ENCODE peak calls at places on chromosome 3, in nine cellular contexts. X, D, W, P, Y, C, N, Z and F are unnamed samples. For H3K9me3, the result is how much of the 10 kb centered on the place peaks cover.

GRCh38 chr3:115120597-115120996 is 26.5 kb downstream of the ZBTB20 start:
- DNase-seq in N (no peak), C (no peak), P (no peak), D (no peak), W (no peak), Y (no peak), X (no peak), Z (no peak), F (no peak)

GRCh38 chr3:185149591-185149990 is 3.3 kb downstream of the C3orf70 start:
- DNase-seq in W (no peak), X (no peak), Z (no peak), Y (no peak), P (no peak), N (no peak), D (no peak), C (no peak), F (no peak)

GRCh38 chr3:11245827-11246662 is 26.2 kb upstream of the ATG7 start:
- DNase-seq in P (no peak), N (no peak), C (no peak), X (no peak), W (peak), Y (no peak), D (no peak), Z (no peak), F (no peak)

GRCh38 chr3:134242649-134243637 is 7.7 kb downstream of the RYK start:
- DNase-seq in D (no peak), Y (no peak), X (no peak), N (no peak), P (no peak), W (peak), C (peak), Z (no peak), F (no peak)

GRCh38 chr3:192275741-192276355 is 451.5 kb downstream of the FGF12 start:
- DNase-seq in Z (no peak), X (no peak), C (no peak), Y (no peak), P (no peak), N (no peak), W (no peak), D (no peak), F (no peak)

GRCh38 chr3:29822051-29822450 is 541.2 kb downstream of the RBMS3 start:
- DNase-seq in W (peak), Z (no peak), Y (no peak), P (no peak), N (no peak), X (no peak), C (no peak), D (no peak), F (no peak)

GRCh38 chr3:115071611-115072010 is 75.5 kb downstream of the ZBTB20 start:
- DNase-seq in P (no peak), W (peak), X (no peak), C (no peak), Z (no peak), Y (no peak), N (no peak), D (no peak), F (no peak)

GRCh38 chr3:116423945-116424344 is 21.3 kb downstream of the LSAMP start:
- DNase-seq in Y (no peak), N (no peak), Z (no peak), P (no peak), W (no peak), X (no peak), D (no peak), C (no peak), F (no peak)

GRCh38 chr3:159548675-159549335 is 439.8 kb upstream of the IL12A start:
- DNase-seq in W (peak), D (no peak), Z (no peak), Y (no peak), X (no peak), N (no peak), C (no peak), P (no peak), F (no peak)

GRCh38 chr3:195076981-195077610 is 193.9 kb downstream of the XXYLT1 start:
- DNase-seq in Z (no peak), C (no peak), Y (no peak), D (no peak), N (no peak), X (no peak), P (no peak), W (no peak), F (peak)

GRCh38 chr3:106769045-106769444 is 608.2 kb upstream of the CCDC54 start:
- DNase-seq in Y (no peak), P (no peak), Z (no peak), W (no peak), C (no peak), D (no peak), X (no peak), N (no peak), F (no peak)
- H3K9me3 ChIP-seq in Y (under half), P (under half), Z (under half), W (under half), C (under half), D (under half), X (under half), N (under half), F (under half)

GRCh38 chr3:98115717-98116116 is 14.8 kb upstream of the OR5H1 start:
- DNase-seq in P (no peak), X (no peak), N (no peak), D (no peak), Z (no peak), W (no peak), Y (no peak), C (no peak), F (no peak)

GRCh38 chr3:98110191-98110908 is 20.2 kb upstream of the OR5H1 start:
- DNase-seq in Z (no peak), N (no peak), W (no peak), X (no peak), D (no peak), Y (no peak), P (no peak), C (no peak), F (no peak)

GRCh38 chr3:98114264-98114663 is 16.3 kb upstream of the OR5H1 start:
- DNase-seq in P (no peak), C (peak), X (no peak), W (no peak), Y (no peak), N (no peak), Z (no peak), D (no peak), F (no peak)

GRCh38 chr3:98108162-98108561 is 21.2 kb downstream of the OR5AC2 start:
- DNase-seq in Z (no peak), N (no peak), P (no peak), Y (no peak), D (no peak), C (no peak), X (no peak), W (no peak), F (no peak)

GRCh38 chr3:98109789-98110188 is 20.7 kb upstream of the OR5H1 start:
- DNase-seq in D (no peak), N (no peak), Z (no peak), W (no peak), X (no peak), C (no peak), P (no peak), Y (no peak), F (no peak)
- H3K9me3 ChIP-seq in D (under half), N (under half), Z (under half), W (under half), X (under half), C (under half), P (under half), Y (half or more), F (half or more)

GRCh38 chr3:37709946-37710345 is 151.7 kb upstream of the CTDSPL start:
- DNase-seq in P (peak), D (no peak), Y (no peak), X (no peak), C (no peak), Z (no peak), W (no peak), N (no peak), F (no peak)
- H3K9me3 ChIP-seq in P (under half), D (under half), Y (under half), X (under half), C (under half), Z (under half), W (under half), N (under half), F (under half)

GRCh38 chr3:31091748-31092147 is 197.3 kb upstream of the GADL1 start:
- DNase-seq in W (no peak), N (no peak), Y (no peak), C (no peak), P (no peak), Z (no peak), X (no peak), D (no peak), F (no peak)

GRCh38 chr3:31093608-31093990 is 199.1 kb upstream of the GADL1 start:
- DNase-seq in Y (no peak), N (no peak), Z (no peak), D (no peak), X (no peak), C (no peak), W (no peak), P (no peak), F (no peak)

GRCh38 chr3:31092748-31093607 is 198.5 kb upstream of the GADL1 start:
- DNase-seq in W (no peak), Y (no peak), P (no peak), X (no peak), Z (no peak), N (no peak), D (no peak), C (no peak), F (no peak)

GRCh38 chr3:31095254-31095653 is 200.8 kb upstream of the GADL1 start:
- DNase-seq in X (no peak), N (no peak), D (no peak), W (no peak), Z (no peak), Y (no peak), C (no peak), P (no peak), F (no peak)

DNA sequence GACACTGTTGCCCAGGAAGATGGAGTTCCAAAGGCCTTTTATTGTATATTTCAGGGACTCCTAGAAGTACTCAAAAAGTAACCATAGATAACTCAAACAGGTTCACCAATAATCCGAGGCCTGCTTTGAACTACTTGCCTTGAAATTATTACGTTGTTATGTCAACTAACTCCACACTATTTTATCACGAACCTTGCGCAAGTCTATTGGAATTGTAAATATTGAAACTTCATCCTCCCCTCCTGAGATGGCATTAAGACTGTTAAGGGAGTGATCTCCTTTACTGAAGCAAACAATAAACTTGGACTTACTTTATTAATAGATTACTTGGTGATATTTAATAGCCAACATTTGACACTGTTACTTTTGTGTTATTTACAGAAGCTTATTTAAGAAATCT is 199.6 kb upstream of the GADL1 start:
- DNase-seq in Z (no peak), Y (no peak), P (no peak), C (peak), W (no peak), N (no peak), D (no peak), X (no peak), F (no peak)
- H3K9me3 ChIP-seq in Z (under half), Y (under half), P (under half), C (under half), W (under half), N (under half), D (under half), X (under half), F (under half)

DNA sequence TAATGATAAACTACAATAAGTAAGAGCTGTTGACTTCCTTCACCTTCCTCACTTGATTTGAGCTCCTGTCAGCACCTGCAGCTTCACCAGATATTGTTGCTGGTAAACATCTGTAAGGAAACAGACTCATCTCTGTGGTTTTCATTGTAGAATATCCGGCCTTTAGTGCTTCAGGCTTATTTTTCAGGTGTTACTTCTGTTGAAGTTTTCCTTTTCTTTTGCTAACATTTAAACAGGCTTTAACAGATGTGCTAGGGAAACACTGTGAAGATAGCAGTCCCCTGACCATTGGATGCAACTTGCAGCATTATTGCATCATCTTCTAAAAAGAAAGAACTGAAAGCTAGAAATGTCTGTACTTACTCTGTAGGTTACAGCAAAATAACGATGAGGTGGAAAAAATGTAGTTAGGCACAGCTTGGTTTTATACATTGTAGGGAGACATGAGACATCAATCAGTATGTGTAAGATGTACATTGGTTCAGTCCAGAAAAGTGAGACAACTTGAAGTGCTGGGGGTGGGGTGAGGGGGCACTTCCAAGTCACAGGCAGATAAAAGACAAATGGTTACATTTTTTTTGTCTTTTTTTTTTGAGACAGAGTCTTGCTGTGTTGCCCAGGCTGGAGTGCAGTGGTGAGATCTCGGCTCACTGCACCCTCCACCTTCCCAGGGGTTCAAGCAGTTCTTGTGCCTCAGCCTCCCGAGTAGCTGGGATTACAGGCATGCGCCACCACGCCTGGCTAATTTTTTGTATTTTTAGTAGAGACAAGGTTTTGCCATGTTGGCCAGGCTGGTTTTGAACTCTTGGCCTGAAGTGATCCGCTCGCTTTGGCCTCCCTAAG is 10.2 kb downstream of the EDEM1 start:
- DNase-seq in Y (no peak), P (no peak), X (peak), D (no peak), Z (peak), W (peak), C (no peak), N (no peak), F (no peak)
- H3K9me3 ChIP-seq in Y (under half), P (under half), X (under half), D (under half), Z (under half), W (under half), C (under half), N (under half), F (under half)

DNA sequence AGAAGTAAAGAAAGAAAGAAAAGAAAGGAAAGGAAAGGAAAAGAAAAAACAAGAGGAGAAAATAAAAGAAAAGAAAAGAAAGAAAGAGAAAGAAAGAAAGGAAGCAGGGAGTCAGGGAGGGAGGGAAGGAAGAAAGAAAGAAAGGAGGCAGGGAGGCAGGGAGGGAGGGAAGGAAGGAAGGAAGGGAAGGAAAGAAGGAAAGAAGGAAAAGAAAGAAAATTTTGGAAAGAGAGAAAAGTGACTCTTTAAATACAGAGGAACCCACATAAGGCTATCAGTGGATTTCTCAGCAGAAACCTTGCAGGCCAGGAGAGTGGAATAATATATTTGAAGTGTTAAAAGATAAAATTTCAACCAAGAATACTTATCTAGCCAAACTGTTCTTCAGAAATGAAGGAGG is 44.2 kb upstream of the GNB4 start:
- DNase-seq in C (no peak), Z (no peak), D (no peak), N (no peak), W (no peak), X (no peak), Y (no peak), P (no peak), F (no peak)
- H3K9me3 ChIP-seq in C (under half), Z (under half), D (half or more), N (under half), W (under half), X (under half), Y (half or more), P (under half), F (under half)

DNA sequence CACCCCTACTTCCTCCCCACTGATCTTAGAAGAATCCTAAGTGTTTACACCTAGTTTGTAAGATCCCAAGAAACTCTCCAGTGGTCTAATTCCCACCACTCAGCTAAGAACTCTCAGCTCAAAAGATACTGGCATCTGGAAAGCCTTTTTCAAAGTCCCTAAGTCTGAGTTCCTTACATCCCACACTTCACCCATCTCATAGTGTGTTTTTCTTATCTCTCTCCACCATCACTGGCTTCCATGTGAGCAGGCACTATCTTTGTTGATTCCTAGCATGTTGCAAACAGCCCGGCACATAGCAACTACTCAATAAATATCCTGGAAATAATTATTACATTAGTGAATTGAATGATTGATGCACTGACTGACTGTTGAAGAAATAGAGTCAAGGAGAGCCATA is 173.7 kb downstream of the FHIT start:
- DNase-seq in P (no peak), D (no peak), Z (no peak), X (no peak), Y (no peak), W (no peak), C (no peak), N (no peak), F (no peak)
- H3K9me3 ChIP-seq in P (under half), D (under half), Z (under half), X (under half), Y (under half), W (under half), C (under half), N (under half), F (under half)

GRCh38 chr3:113754486-113755159 is 7.8 kb downstream of the ATP6V1A start:
- DNase-seq in N (no peak), W (no peak), X (no peak), Z (no peak), Y (no peak), P (no peak), D (no peak), C (no peak), F (no peak)

GRCh38 chr3:113746955-113747718 is at the start of gene ATP6V1A:
- DNase-seq in P (peak), Z (no peak), C (peak), X (peak), N (no peak), Y (peak), W (no peak), D (no peak), F (peak)

GRCh38 chr3:113753376-113753985 is 6.6 kb downstream of the ATP6V1A start:
- DNase-seq in X (no peak), D (no peak), C (no peak), Y (no peak), Z (no peak), P (no peak), N (no peak), W (no peak), F (no peak)

GRCh38 chr3:113747719-113748046 is 848 bp downstream of the ATP6V1A start:
- DNase-seq in D (no peak), Y (no peak), C (peak), Z (no peak), W (peak), P (no peak), N (no peak), X (no peak), F (no peak)

GRCh38 chr3:113751145-113751544 is 4.3 kb downstream of the ATP6V1A start:
- DNase-seq in P (no peak), Z (no peak), Y (no peak), C (no peak), D (no peak), X (no peak), W (no peak), N (no peak), F (no peak)
- H3K9me3 ChIP-seq in P (under half), Z (under half), Y (under half), C (under half), D (under half), X (under half), W (under half), N (under half), F (under half)

GRCh38 chr3:44734646-44735168 is 5.3 kb downstream of the ZNF501 start:
- DNase-seq in P (no peak), C (no peak), D (no peak), X (no peak), Y (no peak), N (no peak), Z (no peak), W (no peak), F (no peak)

GRCh38 chr3:44729384-44729910 is at the start of gene ZNF501:
- DNase-seq in P (peak), N (peak), D (peak), C (peak), Y (peak), Z (peak), X (peak), W (peak), F (peak)
- H3K9me3 ChIP-seq in P (half or more), N (half or more), D (half or more), C (under half), Y (half or more), Z (under half), X (half or more), W (half or more), F (half or more)

DNA sequence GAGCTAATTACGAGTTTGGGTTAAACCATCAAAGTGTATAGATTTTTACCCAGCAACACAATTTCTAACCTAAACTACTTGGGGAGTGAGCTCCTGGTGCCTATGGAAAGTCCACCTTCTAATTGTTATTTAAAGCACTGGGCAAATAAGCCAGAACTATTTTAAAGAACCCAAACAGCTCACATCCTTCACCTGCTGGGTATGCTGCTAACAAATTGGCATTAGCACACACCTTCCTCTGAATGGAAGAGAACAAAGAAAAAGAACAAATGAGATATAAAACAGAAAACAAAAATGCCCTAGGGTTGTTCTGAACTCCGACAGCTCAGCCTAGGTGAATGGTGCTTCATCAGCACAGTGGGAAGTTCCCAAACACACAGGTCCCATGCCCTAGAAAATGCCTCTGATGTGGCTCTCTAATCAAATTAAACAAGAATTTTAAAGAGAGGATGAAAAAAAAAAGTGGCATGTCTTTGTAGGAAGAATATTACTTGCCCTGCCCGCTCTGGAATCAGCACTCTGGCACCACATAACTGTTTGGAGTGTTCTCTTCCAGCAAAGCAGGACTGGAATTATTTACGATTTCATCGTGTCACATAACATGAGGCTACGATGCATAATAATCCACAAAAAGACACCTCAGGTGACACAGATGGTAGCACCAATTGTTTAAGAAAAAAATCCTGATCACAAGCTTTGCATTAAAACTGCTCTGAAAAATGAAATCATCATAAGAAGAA is 334.4 kb downstream of the GBE1 start:
- DNase-seq in Y (no peak), P (no peak), W (no peak), X (no peak), N (peak), D (no peak), Z (no peak), C (no peak), F (no peak)
- H3K9me3 ChIP-seq in Y (under half), P (under half), W (under half), X (under half), N (under half), D (under half), Z (under half), C (under half), F (under half)